ENCODE peak calls at places on chromosomes 3 and 15, in seven cellular contexts. A is right cardiac atrium, I is kidney tubule cell, S is pons, T is M059J, K is WTC11, B is NCI-H1436. Q is an unnamed sample.

GRCh38 chr15:35757790-35758189 is 211.8 kb upstream of the DPH6 start:
- DNase-seq in B (no peak), A (no peak), T (no peak), K (no peak), I (no peak), S (no peak), Q (no peak)

GRCh38 chr3:63954182-63954581 is 42.0 kb upstream of the SCAANT1 start:
- DNase-seq in K (no peak), S (no peak), B (no peak), A (no peak), T (peak), I (peak), Q (no peak)

GRCh38 chr3:111238896-111239295 is 167.3 kb downstream of the NECTIN3 start:
- DNase-seq in S (no peak), B (no peak), A (no peak), T (peak), I (peak), K (no peak), Q (no peak)

GRCh38 chr3:156620901-156621300 is 53.5 kb upstream of the TIPARP start:
- DNase-seq in K (no peak), S (no peak), T (peak), B (no peak), A (no peak), I (peak), Q (no peak)

GRCh38 chr3:3560566-3561336 is 238.5 kb upstream of the LRRN1 start:
- DNase-seq in A (no peak), S (peak), B (no peak), K (no peak), T (peak), I (peak), Q (no peak)

GRCh38 chr15:93035953-93036810 is 52.8 kb downstream of the RGMA start:
- DNase-seq in I (peak), S (no peak), B (peak), A (peak), T (no peak), K (peak), Q (no peak)

GRCh38 chr15:71116366-71116765 is 1.1 kb downstream of the THSD4 start:
- DNase-seq in B (no peak), T (no peak), K (no peak), I (peak), S (no peak), A (no peak), Q (no peak)

GRCh38 chr3:69499899-69500316 is 114.0 kb upstream of the FRMD4B start:
- DNase-seq in I (no peak), S (peak), T (peak), B (no peak), K (no peak), A (peak), Q (no peak)

GRCh38 chr3:135235541-135235940 is 440.5 kb downstream of the EPHB1 start:
- DNase-seq in B (no peak), T (no peak), S (no peak), K (no peak), I (no peak), A (no peak), Q (no peak)

GRCh38 chr15:52217186-52217585 is 26.0 kb upstream of the GNB5 start:
- DNase-seq in S (no peak), B (no peak), I (peak), A (no peak), T (no peak), K (peak), Q (no peak)

GRCh38 chr3:196901768-196902167 is 34.0 kb downstream of the SENP5 start:
- DNase-seq in I (no peak), S (no peak), A (no peak), B (no peak), K (no peak), T (no peak), Q (no peak)

GRCh38 chr3:23663246-23663645 is 142.5 kb upstream of the UBE2E1 start:
- DNase-seq in A (no peak), T (no peak), K (no peak), I (no peak), S (peak), B (no peak), Q (no peak)

GRCh38 chr15:63231717-63232116 is 42.3 kb downstream of the RAB8B start:
- DNase-seq in I (no peak), K (no peak), S (no peak), T (no peak), A (no peak), B (no peak), Q (no peak)

GRCh38 chr15:43775411-43775965 is 1.3 kb downstream of the ELL3 start:
- DNase-seq in A (no peak), I (peak), T (peak), B (peak), S (peak), K (peak), Q (peak)

GRCh38 chr15:80830677-80831076 is 51.5 kb downstream of the CEMIP start:
- DNase-seq in K (no peak), I (no peak), S (no peak), T (no peak), A (no peak), B (no peak), Q (no peak)

GRCh38 chr15:67167131-67167530 is 87.3 kb downstream of the AAGAB start:
- DNase-seq in S (no peak), K (no peak), B (no peak), A (no peak), T (no peak), I (no peak), Q (no peak)

GRCh38 chr15:80317389-80318169 is 65.6 kb upstream of the CTXND1 start:
- DNase-seq in T (peak), A (peak), I (peak), S (peak), K (no peak), B (no peak), Q (no peak)

GRCh38 chr3:31613131-31613626 is 80.5 kb downstream of the STT3B start:
- DNase-seq in T (no peak), S (no peak), A (no peak), I (no peak), K (no peak), B (no peak), Q (no peak)

GRCh38 chr3:56790016-56790950 is 11.5 kb downstream of the ARHGEF3 start:
- DNase-seq in T (no peak), B (no peak), S (no peak), I (no peak), K (no peak), A (no peak), Q (no peak)

GRCh38 chr3:73215286-73215685 is 153.8 kb downstream of the EBLN2 start:
- DNase-seq in K (no peak), T (peak), B (no peak), S (no peak), I (peak), A (no peak), Q (no peak)

GRCh38 chr3:48086736-48087470 is 70.7 kb upstream of the MAP4 start:
- DNase-seq in I (peak), A (no peak), B (no peak), T (peak), K (no peak), S (no peak), Q (no peak)

GRCh38 chr3:193553606-193554005 is 1.1 kb downstream of the ATP13A4 start:
- DNase-seq in I (no peak), B (no peak), A (no peak), K (no peak), S (no peak), T (no peak), Q (no peak)

GRCh38 chr3:126985143-126985985 is 2.4 kb downstream of the PLXNA1 start:
- DNase-seq in K (no peak), B (no peak), S (no peak), T (no peak), A (no peak), I (no peak), Q (no peak)

GRCh38 chr3:143035466-143036214 is 34.3 kb downstream of the U2SURP start:
- DNase-seq in K (no peak), I (no peak), S (no peak), B (no peak), A (no peak), T (peak), Q (no peak)

GRCh38 chr15:30923429-30923828 is 19.7 kb downstream of the FAN1 start:
- DNase-seq in K (no peak), S (peak), T (no peak), B (no peak), A (no peak), I (peak), Q (no peak)

GRCh38 chr3:71681224-71681668 is 44.0 kb downstream of the EIF4E3 start:
- DNase-seq in B (no peak), K (peak), I (peak), S (peak), A (peak), T (peak), Q (no peak)

GRCh38 chr3:134037168-134037567 is 7.4 kb upstream of the SLCO2A1 start:
- DNase-seq in B (no peak), I (no peak), A (no peak), S (no peak), T (no peak), K (no peak), Q (no peak)

GRCh38 chr3:125024817-125025216 is 31.0 kb downstream of the HEG1 start:
- DNase-seq in T (no peak), B (no peak), K (no peak), A (peak), S (no peak), I (no peak), Q (no peak)

GRCh38 chr3:47008258-47008671 is 28.8 kb downstream of the NBEAL2 start:
- DNase-seq in S (no peak), B (no peak), T (no peak), A (peak), I (no peak), K (no peak), Q (no peak)

GRCh38 chr3:177262396-177262795 is 65.1 kb upstream of the TBL1XR1 start:
- DNase-seq in I (peak), T (no peak), S (no peak), A (no peak), K (no peak), B (no peak), Q (no peak)

GRCh38 chr3:170440346-170440745 is 21.7 kb downstream of the CLDN11 start:
- DNase-seq in I (peak), T (peak), K (no peak), B (no peak), A (no peak), S (no peak), Q (no peak)

GRCh38 chr3:184371570-184372018 is 6.4 kb downstream of the THPO start:
- DNase-seq in B (peak), I (peak), S (peak), T (peak), K (peak), A (peak), Q (peak)

GRCh38 chr3:12891985-12892839 is 50.8 kb upstream of the RPL32 start:
- DNase-seq in I (peak), K (peak), B (no peak), S (peak), A (peak), T (peak), Q (peak)

Q was measured in NCI-H2171.